ENCODE peak calls at places on chromosomes 1 and 21, in four cellular contexts. H is T-helper 9 cell, O is fibroblast of mammary gland, D is nephron progenitor cell. Z is an unnamed sample.

GRCh38 chr1:173329747-173330146 is 122.6 kb upstream of the TNFSF4 start:
- DNase-seq in H (no peak), O (peak), D (no peak), Z (no peak)

GRCh38 chr1:223820976-223821375 is 24.8 kb downstream of the TP53BP2 start:
- DNase-seq in H (no peak), O (no peak), D (no peak), Z (no peak)

GRCh38 chr1:153251988-153252387 is 7.5 kb upstream of the LORICRIN start:
- DNase-seq in H (no peak), O (no peak), D (no peak), Z (peak)

GRCh38 chr1:67791686-67792475 is 41.4 kb downstream of the GNG12 start:
- DNase-seq in H (no peak), O (peak), D (no peak), Z (no peak)

GRCh38 chr1:9766759-9767442 is 56.9 kb downstream of the CLSTN1 start:
- DNase-seq in H (no peak), O (peak), D (no peak), Z (no peak)

GRCh38 chr1:53359934-53360276 is 32.0 kb upstream of the LRP8 start:
- DNase-seq in H (no peak), O (no peak), D (no peak), Z (no peak)

GRCh38 chr1:180156201-180156600 is 1.5 kb downstream of the QSOX1 start:
- DNase-seq in H (no peak), O (no peak), D (no peak), Z (no peak)

GRCh38 chr1:183103577-183103976 is 80.4 kb downstream of the LAMC1 start:
- DNase-seq in H (no peak), O (no peak), D (no peak), Z (no peak)

GRCh38 chr1:4599951-4600481 is 54.4 kb upstream of the AJAP1 start:
- DNase-seq in H (no peak), O (no peak), D (no peak), Z (no peak)

GRCh38 chr1:157073944-157074685 is 25.5 kb downstream of the ETV3L start:
- DNase-seq in H (peak), O (peak), D (peak), Z (peak)

GRCh38 chr1:184036517-184036949 is 995 bp downstream of the COLGALT2 start:
- DNase-seq in H (no peak), O (no peak), D (peak), Z (peak)

GRCh38 chr1:18947570-18947969 is 8.9 kb downstream of the IFFO2 start:
- DNase-seq in H (no peak), O (no peak), D (no peak), Z (no peak)

GRCh38 chr1:85148524-85149250 is 52.1 kb downstream of the SYDE2 start:
- DNase-seq in H (no peak), O (peak), D (no peak), Z (no peak)

GRCh38 chr1:209884249-209884648 is 53.8 kb upstream of the SYT14 start:
- DNase-seq in H (no peak), O (peak), D (no peak), Z (no peak)

GRCh38 chr1:29426701-29427279 is 190.5 kb downstream of the PTPRU start:
- DNase-seq in H (no peak), O (no peak), D (no peak), Z (peak)

GRCh38 chr21:38809170-38809878 is 3.6 kb downstream of the ETS2 start:
- DNase-seq in H (no peak), O (no peak), D (no peak), Z (no peak)

GRCh38 chr1:184387871-184388670 is 1.2 kb downstream of the C1orf21 start:
- DNase-seq in H (no peak), O (peak), D (peak), Z (peak)

GRCh38 chr1:109225248-109226077 is 11.7 kb downstream of the SARS1 start:
- DNase-seq in H (no peak), O (no peak), D (no peak), Z (no peak)

GRCh38 chr1:169271094-169271493 is 96.5 kb downstream of the NME7 start:
- DNase-seq in H (no peak), O (no peak), D (no peak), Z (no peak)

GRCh38 chr1:174314433-174314832 is 133.3 kb upstream of the GPR52 start:
- DNase-seq in H (no peak), O (no peak), D (no peak), Z (no peak)

GRCh38 chr1:100414693-100415092 is 62.4 kb downstream of the CDC14A start:
- DNase-seq in H (no peak), O (peak), D (no peak), Z (no peak)

GRCh38 chr1:154420172-154420571 is 15.0 kb downstream of the IL6R start:
- DNase-seq in H (no peak), O (peak), D (no peak), Z (peak)

GRCh38 chr1:28887418-28887834 is 26.9 kb upstream of the EPB41 start:
- DNase-seq in H (peak), O (no peak), D (peak), Z (peak)

Z was measured in D341Med.